ENCODE peak calls at places on chromosomes 4 and X, in ten cellular contexts. F is Daoy, Q is NCI-H774, T is nucleus accumbens, B is NCI-H2081 treated with DMSO at 0.1 percent for 48 hours, I is bronchial epithelial cell, P is GM12865, Z is left colon, M is astrocyte, J is HuH-7. K is an unnamed sample.

GRCh38 chrX:13898084-13898483 is 81.2 kb upstream of the GPM6B start:
- DNase-seq in F (peak; percentile 3), Q (no peak), T (peak; percentile 10), B (no peak), I (no peak), P (peak; percentile 70), Z (no peak), M (no peak), J (no peak), K (no peak)

GRCh38 chr4:119570401-119570800 is 58.2 kb downstream of the PDE5A start:
- DNase-seq in F (no peak), Q (no peak), T (no peak), B (no peak), I (no peak), P (no peak), Z (no peak), M (peak; percentile 59), J (no peak), K (no peak)

GRCh38 chr4:79638735-79639134 is 230.7 kb upstream of the GK2 start:
- DNase-seq in F (no peak), Q (no peak), T (no peak), B (no peak), I (no peak), P (no peak), Z (no peak), M (no peak), J (no peak), K (no peak)

GRCh38 chrX:84363674-84364073 is 138.6 kb downstream of the HDX start:
- DNase-seq in F (no peak), Q (no peak), T (no peak), B (no peak), I (no peak), P (no peak), Z (no peak), M (no peak), J (no peak), K (no peak)

GRCh38 chr4:84681488-84682274 is 98.8 kb downstream of the CDS1 start:
- DNase-seq in F (peak; percentile 23), Q (no peak), T (peak; percentile 19), B (no peak), I (peak; percentile 48), P (no peak), Z (peak; percentile 31), M (peak; percentile 89), J (peak; percentile 23), K (no peak)

GRCh38 chr4:182896421-182896820 is 20.8 kb downstream of the DCTD start:
- DNase-seq in F (no peak), Q (no peak), T (no peak), B (no peak), I (no peak), P (no peak), Z (no peak), M (no peak), J (no peak), K (no peak)

GRCh38 chrX:38627683-38628082 is 66.3 kb downstream of the TSPAN7 start:
- DNase-seq in F (peak; percentile 3), Q (no peak), T (no peak), B (no peak), I (peak; percentile 15), P (peak; percentile 57), Z (peak; percentile 6), M (no peak), J (peak; percentile 3), K (peak; percentile 58)

GRCh38 chr4:8143392-8144140 is 15.0 kb downstream of the ABLIM2 start:
- DNase-seq in F (no peak), Q (no peak), T (no peak), B (no peak), I (no peak), P (no peak), Z (no peak), M (no peak), J (no peak), K (no peak)

GRCh38 chr4:165563851-165564250 is 185.0 kb downstream of the CPE start:
- DNase-seq in F (peak; percentile 28), Q (no peak), T (no peak), B (no peak), I (peak; percentile 74), P (no peak), Z (no peak), M (peak; percentile 54), J (no peak), K (no peak)

GRCh38 chrX:11239230-11239629 is 54.0 kb upstream of the AMELX start:
- DNase-seq in F (no peak), Q (no peak), T (no peak), B (no peak), I (peak; percentile 82), P (peak; percentile 77), Z (no peak), M (peak; percentile 58), J (no peak), K (no peak)

GRCh38 chrX:13733506-13733905 is 914 bp downstream of the TRAPPC2 start:
- DNase-seq in F (no peak), Q (no peak), T (no peak), B (no peak), I (no peak), P (no peak), Z (no peak), M (no peak), J (no peak), K (no peak)

GRCh38 chr4:42148453-42148852 is 4.0 kb downstream of the BEND4 start:
- DNase-seq in F (no peak), Q (no peak), T (no peak), B (no peak), I (no peak), P (no peak), Z (no peak), M (no peak), J (no peak), K (no peak)

GRCh38 chr4:90689739-90690138 is 562.5 kb downstream of the CCSER1 start:
- DNase-seq in F (no peak), Q (no peak), T (no peak), B (no peak), I (peak; percentile 94), P (no peak), Z (no peak), M (no peak), J (no peak), K (no peak)

GRCh38 chrX:11100281-11101035 is 10.7 kb upstream of the HCCS start:
- DNase-seq in F (peak; percentile 71), Q (no peak), T (peak; percentile 1), B (no peak), I (peak; percentile 66), P (no peak), Z (peak; percentile 34), M (peak; percentile 68), J (peak; percentile 28), K (peak; percentile 56)

GRCh38 chrX:41009816-41010187 is 75.4 kb upstream of the USP9X start:
- DNase-seq in F (no peak), Q (no peak), T (no peak), B (no peak), I (no peak), P (peak; percentile 1), Z (no peak), M (no peak), J (no peak), K (no peak)

GRCh38 chrX:30643313-30643821 is 9.9 kb upstream of the GK start:
- DNase-seq in F (no peak), Q (no peak), T (no peak), B (no peak), I (peak; percentile 44), P (no peak), Z (no peak), M (no peak), J (no peak), K (no peak)

GRCh38 chrX:1496076-1496475 is 40.9 kb downstream of the P2RY8 start:
- DNase-seq in F (no peak), Q (no peak), T (no peak), B (no peak), I (no peak), P (no peak), Z (no peak), M (no peak), J (no peak), K (no peak)

GRCh38 chr4:120158860-120159259 is 92.2 kb upstream of the MAD2L1 start:
- DNase-seq in F (no peak), Q (no peak), T (no peak), B (no peak), I (no peak), P (no peak), Z (no peak), M (no peak), J (no peak), K (no peak)

GRCh38 chr4:10457255-10457801 is at the start of gene ZNF518B:
- DNase-seq in F (peak; percentile 76), Q (peak; percentile 78), T (peak; percentile 16), B (no peak), I (peak; percentile 42), P (peak; percentile 84), Z (peak; percentile 76), M (peak; percentile 31), J (no peak), K (peak; percentile 69)

GRCh38 chr4:53937918-53938317 is 126.5 kb downstream of the CHIC2 start:
- DNase-seq in F (peak; percentile 77), Q (no peak), T (no peak), B (no peak), I (peak; percentile 51), P (no peak), Z (no peak), M (peak; percentile 95), J (no peak), K (no peak)

GRCh38 chr4:38710053-38710452 is 46.1 kb downstream of the KLF3 start:
- DNase-seq in F (no peak), Q (no peak), T (no peak), B (no peak), I (no peak), P (peak; percentile 62), Z (no peak), M (no peak), J (no peak), K (no peak)

GRCh38 chr4:142315999-142316398 is 530.1 kb downstream of the INPP4B start:
- DNase-seq in F (no peak), Q (no peak), T (no peak), B (no peak), I (no peak), P (no peak), Z (no peak), M (no peak), J (no peak), K (no peak)

GRCh38 chr4:187276786-187277408 is 553.2 kb upstream of the FAT1 start:
- DNase-seq in F (peak; percentile 47), Q (no peak), T (no peak), B (no peak), I (peak; percentile 24), P (no peak), Z (no peak), M (peak; percentile 10), J (no peak), K (no peak)

GRCh38 chr4:163548481-163549243 is 54.2 kb downstream of the TMA16 start:
- DNase-seq in F (peak; percentile 15), Q (no peak), T (no peak), B (peak; percentile 7), I (peak; percentile 50), P (peak; percentile 65), Z (no peak), M (peak; percentile 35), J (peak; percentile 11), K (peak; percentile 38)

GRCh38 chrX:104318330-104319009 is 63.7 kb upstream of the ESX1 start:
- DNase-seq in F (peak; percentile 78), Q (no peak), T (no peak), B (no peak), I (peak; percentile 85), P (no peak), Z (peak; percentile 50), M (peak; percentile 67), J (peak; percentile 6), K (no peak)

GRCh38 chrX:17521871-17522693 is 147.1 kb downstream of the NHS start:
- DNase-seq in F (peak; percentile 35), Q (no peak), T (no peak), B (no peak), I (peak; percentile 17), P (peak; percentile 6), Z (peak; percentile 42), M (peak; percentile 53), J (no peak), K (peak; percentile 45)

GRCh38 chrX:103464071-103464773 is 55.1 kb downstream of the RAB40A start:
- DNase-seq in F (peak; percentile 41), Q (peak; percentile 2), T (peak; percentile 15), B (no peak), I (peak; percentile 43), P (peak; percentile 11), Z (peak; percentile 9), M (peak; percentile 30), J (peak; percentile 26), K (peak; percentile 80)

GRCh38 chr4:77036206-77036605 is 39.6 kb downstream of the CCNI start:
- DNase-seq in F (no peak), Q (no peak), T (no peak), B (no peak), I (no peak), P (no peak), Z (no peak), M (peak; percentile 98), J (no peak), K (no peak)